ENCODE peak calls at places on chromosome 3, in four cellular contexts. One of them, this sample, is unnamed.

GRCh38 chr3:43522702-43523362 is 99.0 kb downstream of the ANO10 start:
- DNase-seq in EL: peak; percentile 27
- DNase-seq in Peyer's patch: no peak
- DNase-seq in fibroblast of mammary gland: peak; percentile 29
- DNase-seq in this sample: no peak

GRCh38 chr3:38644016-38644661 is 5.3 kb downstream of the SCN5A start:
- DNase-seq in EL: no peak
- DNase-seq in Peyer's patch: no peak
- DNase-seq in fibroblast of mammary gland: no peak
- DNase-seq in this sample: no peak

GRCh38 chr3:142209655-142210054 is 15.7 kb downstream of the GK5 start:
- DNase-seq in EL: peak; percentile 71
- DNase-seq in Peyer's patch: no peak
- DNase-seq in fibroblast of mammary gland: peak; percentile 96
- DNase-seq in this sample: peak; percentile 72

GRCh38 chr3:163916596-163917560 is 1161.4 kb downstream of the SI start:
- DNase-seq in EL: no peak
- DNase-seq in Peyer's patch: no peak
- DNase-seq in fibroblast of mammary gland: no peak
- DNase-seq in this sample: no peak

GRCh38 chr3:185846041-185846440 is 21.2 kb upstream of the IGF2BP2 start:
- DNase-seq in EL: no peak
- DNase-seq in Peyer's patch: no peak
- DNase-seq in fibroblast of mammary gland: no peak
- DNase-seq in this sample: no peak

GRCh38 chr3:70108072-70108471 is 108.5 kb downstream of the SAMMSON start:
- DNase-seq in EL: peak; percentile 11
- DNase-seq in Peyer's patch: no peak
- DNase-seq in fibroblast of mammary gland: peak; percentile 12
- DNase-seq in this sample: no peak

GRCh38 chr3:128081846-128082245 is 29.6 kb downstream of the SEC61A1 start:
- DNase-seq in EL: peak; percentile 68
- DNase-seq in Peyer's patch: no peak
- DNase-seq in fibroblast of mammary gland: peak; percentile 86
- DNase-seq in this sample: no peak

GRCh38 chr3:180693656-180694055 is 14.4 kb upstream of the CCDC39 start:
- DNase-seq in EL: no peak
- DNase-seq in Peyer's patch: no peak
- DNase-seq in fibroblast of mammary gland: no peak
- DNase-seq in this sample: no peak

GRCh38 chr3:57160046-57160730 is 5.0 kb downstream of the IL17RD start:
- DNase-seq in EL: no peak
- DNase-seq in Peyer's patch: no peak
- DNase-seq in fibroblast of mammary gland: no peak
- DNase-seq in this sample: no peak

GRCh38 chr3:45000823-45001222 is 24.8 kb downstream of the EXOSC7 start:
- DNase-seq in EL: no peak
- DNase-seq in Peyer's patch: no peak
- DNase-seq in fibroblast of mammary gland: no peak
- DNase-seq in this sample: no peak

GRCh38 chr3:197149528-197149927 is 119.9 kb upstream of the MELTF start:
- DNase-seq in EL: no peak
- DNase-seq in Peyer's patch: no peak
- DNase-seq in fibroblast of mammary gland: no peak
- DNase-seq in this sample: no peak

GRCh38 chr3:147930417-147930816 is 521.3 kb downstream of the ZIC1 start:
- DNase-seq in EL: peak; percentile 76
- DNase-seq in Peyer's patch: no peak
- DNase-seq in fibroblast of mammary gland: peak; percentile 66
- DNase-seq in this sample: no peak

GRCh38 chr3:69669070-69669469 is 70.2 kb upstream of the MITF start:
- DNase-seq in EL: peak; percentile 19
- DNase-seq in Peyer's patch: no peak
- DNase-seq in fibroblast of mammary gland: no peak
- DNase-seq in this sample: no peak

This sample was measured in skeletal muscle cell.